ENCODE peak calls at places on chromosomes 7 and 10, in five cellular contexts. M, S, Y, N and O are unnamed samples. For H3K9me3, the result is how much of the 10 kb centered on the place peaks cover.

GRCh38 chr7:42960762-42961161 is 28.6 kb downstream of the MRPL32 start:
- DNase-seq in Y (no peak), N (no peak), S (no peak), M (no peak), O (no peak)

GRCh38 chr10:65571011-65571570 is 1354.7 kb upstream of the LRRTM3 start:
- DNase-seq in S (no peak), Y (peak), M (peak), N (no peak), O (no peak)

GRCh38 chr7:157457355-157458253 is 120.8 kb downstream of the DNAJB6 start:
- DNase-seq in S (no peak), M (peak), N (no peak), Y (no peak), O (no peak)

GRCh38 chr10:112950714-112951348 is 784 bp downstream of the TCF7L2 start:
- DNase-seq in M (peak), N (peak), S (no peak), Y (peak), O (no peak)

GRCh38 chr10:118243907-118244306 is 98.2 kb downstream of the FAM204A start:
- DNase-seq in S (no peak), N (no peak), Y (no peak), M (no peak), O (no peak)

GRCh38 chr10:101453791-101454718 is 100.1 kb downstream of the BTRC start:
- DNase-seq in N (peak), M (no peak), Y (no peak), S (no peak), O (no peak)

GRCh38 chr10:44316187-44316921 is 68.5 kb downstream of the CXCL12 start:
- DNase-seq in Y (no peak), S (no peak), M (peak), N (no peak), O (peak)

GRCh38 chr7:77897004-77897547 is 98.5 kb downstream of the PHTF2 start:
- DNase-seq in N (no peak), S (no peak), Y (no peak), M (no peak), O (no peak)

GRCh38 chr7:108415821-108416536 is 40.3 kb downstream of the NRCAM start:
- DNase-seq in S (peak), Y (peak), M (peak), N (no peak), O (peak)

GRCh38 chr7:45691155-45691656 is 117.0 kb downstream of the ADCY1 start:
- DNase-seq in Y (no peak), N (no peak), S (no peak), M (no peak), O (no peak)

GRCh38 chr7:8937204-8937603 is 503.8 kb downstream of the NXPH1 start:
- DNase-seq in Y (no peak), N (no peak), M (no peak), S (no peak), O (no peak)

GRCh38 chr10:112471878-112472487 is 25.0 kb downstream of the VTI1A start:
- DNase-seq in S (peak), Y (peak), N (peak), M (peak), O (peak)

GRCh38 chr7:15780271-15780670 is 93.8 kb upstream of the MEOX2 start:
- DNase-seq in Y (peak), S (no peak), M (no peak), N (peak), O (no peak)

GRCh38 chr7:52838981-52839411 is 196.4 kb upstream of the POM121L12 start:
- DNase-seq in M (no peak), S (no peak), N (no peak), Y (no peak), O (no peak)

GRCh38 chr7:13989138-13989943 is at the start of gene ETV1:
- DNase-seq in M (peak), S (no peak), Y (peak), N (peak), O (no peak)

GRCh38 chr10:86968271-86968993 is at the start of gene ADIRF:
- DNase-seq in M (no peak), N (no peak), S (no peak), Y (no peak), O (no peak)

GRCh38 chr7:102292813-102293798 is 6.4 kb downstream of the SH2B2 start:
- DNase-seq in N (no peak), M (no peak), Y (no peak), S (no peak), O (peak)

GRCh38 chr7:94393251-94393758 is 1.4 kb upstream of the COL1A2 start:
- DNase-seq in N (peak), Y (peak), S (no peak), M (peak), O (no peak)

GRCh38 chr10:8216893-8217292 is 162.4 kb downstream of the GATA3 start:
- DNase-seq in N (no peak), M (no peak), S (no peak), Y (no peak), O (no peak)

GRCh38 chr10:21431799-21432198 is 93.7 kb downstream of the SKIDA1 start:
- DNase-seq in Y (no peak), S (no peak), M (no peak), N (no peak), O (no peak)
- H2AFZ ChIP-seq in Y (no peak), S (no peak), M (no peak), N (no peak), O (no peak)

DNA sequence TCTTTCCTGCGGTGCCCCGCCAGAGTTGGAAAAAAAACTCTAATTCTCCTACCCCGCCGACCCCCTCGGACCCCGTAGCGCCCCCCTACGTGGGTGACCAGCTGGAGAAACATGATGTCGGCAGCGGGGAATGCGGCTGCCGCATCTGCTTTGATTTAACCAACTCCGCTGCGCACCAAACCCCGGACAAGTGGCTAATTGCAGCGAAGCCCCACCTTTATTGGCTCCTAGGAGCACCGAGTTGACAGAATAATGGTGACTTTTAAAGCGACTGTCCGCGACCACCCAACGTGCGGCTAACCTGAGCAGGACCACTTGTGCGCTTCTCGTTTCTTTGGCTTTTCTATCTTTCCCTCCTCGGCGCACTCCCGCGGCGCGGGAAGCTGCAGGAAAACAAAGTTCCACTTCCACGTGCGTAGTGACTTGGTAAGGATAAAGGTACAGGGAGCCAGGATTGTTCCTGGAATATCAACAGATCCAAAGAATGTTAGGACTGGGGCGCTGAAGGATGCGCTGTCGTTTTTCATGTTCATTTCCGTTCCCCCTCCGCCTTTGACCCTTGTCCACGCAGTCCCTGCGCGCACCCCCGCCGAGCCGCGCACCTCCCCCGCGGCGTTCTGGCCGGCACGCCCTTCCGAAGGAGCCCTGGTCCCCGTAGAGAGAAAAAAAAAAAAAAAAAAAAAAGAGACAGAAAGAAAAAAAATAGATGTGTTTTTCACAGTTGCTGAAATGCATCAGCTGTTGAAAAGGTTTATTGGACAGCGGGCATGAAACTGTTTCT is 1.4 kb downstream of the WNT16 start:
- DNase-seq in M (peak), Y (no peak), S (no peak), N (no peak), O (no peak)
- H3K9ac ChIP-seq in M (no peak), Y (no peak), S (no peak), N (peak), O (no peak)

GRCh38 chr7:153400735-153401593 is 641.4 kb downstream of the ACTR3B start:
- DNase-seq in S (no peak), M (no peak), N (no peak), Y (no peak), O (no peak)
- H3K9me3 ChIP-seq in S (under half), M (under half), N (under half), Y (under half), O (under half)

GRCh38 chr10:72335394-72336258 is 19.1 kb downstream of the DNAJB12 start:
- DNase-seq in N (no peak), S (no peak), Y (peak), M (no peak), O (peak)

GRCh38 chr10:72334196-72334831 is 20.4 kb downstream of the DNAJB12 start:
- DNase-seq in Y (peak), S (no peak), N (peak), M (peak), O (no peak)

GRCh38 chr10:72336259-72337038 is 18.3 kb downstream of the DNAJB12 start:
- DNase-seq in Y (no peak), S (no peak), M (no peak), N (no peak), O (no peak)

GRCh38 chr10:72333111-72334012 is 21.4 kb downstream of the DNAJB12 start:
- DNase-seq in M (no peak), Y (no peak), S (no peak), N (no peak), O (no peak)

DNA sequence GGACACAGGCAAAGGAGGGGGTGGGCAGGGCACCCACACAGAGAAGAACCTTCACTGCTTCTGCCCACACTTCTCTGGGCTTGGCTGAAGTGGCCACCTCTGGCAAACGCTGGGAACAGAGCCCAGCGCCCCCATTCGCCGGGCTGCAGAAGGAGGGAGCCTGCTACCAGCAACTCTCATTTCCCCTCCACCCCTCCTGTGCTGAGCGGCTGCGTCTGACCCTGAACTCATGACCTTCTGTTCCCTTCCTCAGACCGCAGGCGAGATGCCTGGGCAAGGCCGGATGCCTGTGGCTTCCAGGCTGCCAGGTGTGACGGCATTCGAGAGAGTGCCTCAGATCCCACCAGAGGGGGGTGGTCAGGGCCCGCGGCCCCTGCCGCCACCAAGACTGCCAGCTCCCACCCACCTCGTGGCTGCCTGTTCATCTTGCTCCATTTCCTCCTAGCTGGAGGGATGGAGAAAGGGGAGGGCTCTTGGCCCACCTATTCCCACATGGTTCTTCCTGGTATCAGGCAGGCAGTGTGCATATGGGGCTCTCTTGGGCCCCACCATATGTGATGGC is 19.8 kb downstream of the DNAJB12 start:
- DNase-seq in Y (peak), S (peak), M (no peak), N (peak), O (peak)
- H2AFZ ChIP-seq in Y (no peak), S (peak), M (no peak), N (peak), O (no peak)

GRCh38 chr7:28687631-28688030 is 270.5 kb downstream of the TRIL start:
- DNase-seq in S (no peak), M (no peak), N (no peak), Y (no peak), O (no peak)
- H3K9ac ChIP-seq in S (no peak), M (no peak), N (no peak), Y (no peak), O (no peak)

GRCh38 chr7:155289107-155289506 is 8.6 kb upstream of the INSIG1 start:
- DNase-seq in M (peak), N (no peak), Y (no peak), S (no peak), O (no peak)

GRCh38 chr7:155292680-155293226 is 4.9 kb upstream of the INSIG1 start:
- DNase-seq in Y (no peak), S (no peak), M (no peak), N (no peak), O (no peak)

GRCh38 chr7:155289949-155290501 is 7.7 kb upstream of the INSIG1 start:
- DNase-seq in S (no peak), Y (no peak), N (no peak), M (no peak), O (no peak)

GRCh38 chr7:155291729-155292128 is 5.9 kb upstream of the INSIG1 start:
- DNase-seq in N (no peak), Y (no peak), S (no peak), M (no peak), O (no peak)

DNA sequence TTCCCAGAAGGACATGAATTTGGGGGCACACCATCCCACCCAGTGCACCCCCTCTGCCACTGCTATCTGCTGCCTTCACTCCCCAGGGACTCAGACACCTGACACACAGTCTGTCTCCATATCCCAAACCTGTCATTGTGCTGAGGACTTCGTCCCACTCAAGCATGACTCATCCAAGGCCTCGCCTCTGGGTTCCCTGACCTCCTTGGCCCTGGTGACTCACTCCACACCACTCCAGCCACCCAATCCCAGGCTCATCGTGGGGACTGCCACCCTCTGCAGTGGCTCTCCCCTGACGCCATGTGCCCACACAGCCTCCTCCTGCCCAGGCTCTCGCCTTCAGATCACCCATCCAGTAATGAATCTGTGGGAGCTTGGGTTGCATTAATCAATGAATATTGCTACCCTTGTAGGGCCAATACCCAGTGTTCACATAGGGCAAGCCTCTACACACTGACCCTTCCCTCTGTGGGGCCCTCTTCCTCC is 6.6 kb upstream of the INSIG1 start:
- DNase-seq in N (peak), S (no peak), M (no peak), Y (peak), O (no peak)
- H3K9me3 ChIP-seq in N (under half), S (under half), M (under half), Y (under half), O (under half)

DNA sequence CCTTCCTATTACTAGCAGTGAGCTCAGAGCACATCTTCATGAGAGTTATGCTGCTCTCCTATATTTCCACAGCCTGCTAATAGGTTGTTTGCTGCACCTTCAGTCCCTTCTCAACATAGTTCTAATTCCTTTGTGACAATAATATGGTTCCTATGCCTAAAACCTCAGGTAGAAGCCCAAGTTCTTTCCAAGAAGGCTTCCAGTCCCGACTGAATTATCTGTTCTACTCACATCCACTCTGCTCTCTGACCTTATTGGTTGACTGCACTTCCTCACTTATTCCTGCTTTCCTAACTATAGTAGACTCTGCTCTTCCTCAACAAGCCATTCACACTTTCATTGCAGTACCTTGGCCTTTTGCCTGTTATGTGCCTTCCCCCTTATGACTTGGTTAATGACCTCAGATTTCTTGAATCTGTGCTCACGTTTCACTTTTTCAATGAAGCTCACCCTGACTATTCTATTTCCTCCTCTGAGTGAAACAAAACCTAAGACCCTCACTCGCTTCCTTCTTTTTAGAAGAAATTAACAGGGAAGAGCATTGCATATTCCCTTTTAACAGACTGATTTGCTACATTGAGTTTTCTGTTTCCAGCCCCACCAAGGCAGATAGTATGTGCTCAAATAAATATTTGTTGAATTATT is 132.7 kb downstream of the MDFIC start:
- DNase-seq in M (no peak), Y (no peak), S (no peak), N (no peak), O (no peak)
- H2AFZ ChIP-seq in M (no peak), Y (no peak), S (peak), N (no peak), O (no peak)